ENCODE peak calls at places on chromosomes 5 and 9, in eight cellular contexts. One of them, this sample, is unnamed.

GRCh38 chr9:14119694-14120514 is 194.0 kb downstream of the NFIB start:
- DNase-seq in GM23248: peak; percentile 68
- DNase-seq in neuronal stem cell: no peak
- DNase-seq in MM.1S: no peak
- DNase-seq in fibroblast of lung: peak; percentile 65
- DNase-seq in neural progenitor cell: no peak
- DNase-seq in PC-3: peak; percentile 85
- DNase-seq in mammary epithelial cell: peak; percentile 80
- DNase-seq in this sample: peak; percentile 88

GRCh38 chr9:129656795-129657390 is 8.6 kb upstream of the PRRX2 start:
- DNase-seq in GM23248: peak; percentile 92
- DNase-seq in neuronal stem cell: no peak
- DNase-seq in MM.1S: no peak
- DNase-seq in fibroblast of lung: peak; percentile 55
- DNase-seq in neural progenitor cell: no peak
- DNase-seq in PC-3: peak; percentile 87
- DNase-seq in mammary epithelial cell: peak; percentile 66
- DNase-seq in this sample: peak; percentile 52

GRCh38 chr5:88653471-88653870 is 229.5 kb downstream of the MEF2C start:
- DNase-seq in GM23248: no peak
- DNase-seq in neuronal stem cell: no peak
- DNase-seq in MM.1S: no peak
- DNase-seq in fibroblast of lung: no peak
- DNase-seq in neural progenitor cell: no peak
- DNase-seq in PC-3: no peak
- DNase-seq in mammary epithelial cell: no peak
- DNase-seq in this sample: no peak

GRCh38 chr5:401216-402034 is 41.6 kb upstream of the EXOC3 start:
- DNase-seq in GM23248: no peak
- DNase-seq in neuronal stem cell: no peak
- DNase-seq in MM.1S: no peak
- DNase-seq in fibroblast of lung: no peak
- DNase-seq in neural progenitor cell: no peak
- DNase-seq in PC-3: no peak
- DNase-seq in mammary epithelial cell: no peak
- DNase-seq in this sample: no peak

GRCh38 chr9:16727452-16728127 is 142.9 kb downstream of the BNC2 start:
- DNase-seq in GM23248: peak; percentile 39
- DNase-seq in neuronal stem cell: no peak
- DNase-seq in MM.1S: peak; percentile 9
- DNase-seq in fibroblast of lung: peak; percentile 56
- DNase-seq in neural progenitor cell: no peak
- DNase-seq in PC-3: no peak
- DNase-seq in mammary epithelial cell: no peak
- DNase-seq in this sample: no peak

GRCh38 chr5:172901012-172901780 is 58.0 kb upstream of the RPL26L1 start:
- DNase-seq in GM23248: peak; percentile 76
- DNase-seq in neuronal stem cell: no peak
- DNase-seq in MM.1S: no peak
- DNase-seq in fibroblast of lung: peak; percentile 91
- DNase-seq in neural progenitor cell: no peak
- DNase-seq in PC-3: no peak
- DNase-seq in mammary epithelial cell: no peak
- DNase-seq in this sample: peak; percentile 98

GRCh38 chr5:31625394-31625793 is 13.5 kb upstream of the PDZD2 start:
- DNase-seq in GM23248: no peak
- DNase-seq in neuronal stem cell: no peak
- DNase-seq in MM.1S: no peak
- DNase-seq in fibroblast of lung: no peak
- DNase-seq in neural progenitor cell: no peak
- DNase-seq in PC-3: no peak
- DNase-seq in mammary epithelial cell: no peak
- DNase-seq in this sample: no peak

GRCh38 chr5:95808686-95809413 is 13.7 kb downstream of the GLRX start:
- DNase-seq in GM23248: peak; percentile 88
- DNase-seq in neuronal stem cell: no peak
- DNase-seq in MM.1S: peak; percentile 95
- DNase-seq in fibroblast of lung: peak; percentile 68
- DNase-seq in neural progenitor cell: no peak
- DNase-seq in PC-3: no peak
- DNase-seq in mammary epithelial cell: no peak
- DNase-seq in this sample: no peak

GRCh38 chr5:146753618-146754123 is 124.9 kb downstream of the PPP2R2B start:
- DNase-seq in GM23248: no peak
- DNase-seq in neuronal stem cell: no peak
- DNase-seq in MM.1S: no peak
- DNase-seq in fibroblast of lung: no peak
- DNase-seq in neural progenitor cell: no peak
- DNase-seq in PC-3: no peak
- DNase-seq in mammary epithelial cell: no peak
- DNase-seq in this sample: no peak

GRCh38 chr9:112112519-112112918 is 62.6 kb downstream of the SUSD1 start:
- DNase-seq in GM23248: peak; percentile 92
- DNase-seq in neuronal stem cell: no peak
- DNase-seq in MM.1S: no peak
- DNase-seq in fibroblast of lung: peak; percentile 65
- DNase-seq in neural progenitor cell: no peak
- DNase-seq in PC-3: peak; percentile 90
- DNase-seq in mammary epithelial cell: peak; percentile 94
- DNase-seq in this sample: peak; percentile 96

GRCh38 chr5:179128976-179129375 is 68.8 kb downstream of the ZNF354C start:
- DNase-seq in GM23248: no peak
- DNase-seq in neuronal stem cell: no peak
- DNase-seq in MM.1S: no peak
- DNase-seq in fibroblast of lung: no peak
- DNase-seq in neural progenitor cell: no peak
- DNase-seq in PC-3: no peak
- DNase-seq in mammary epithelial cell: no peak
- DNase-seq in this sample: no peak

GRCh38 chr9:104863180-104863883 is 64.6 kb downstream of the ABCA1 start:
- DNase-seq in GM23248: peak; percentile 94
- DNase-seq in neuronal stem cell: peak; percentile 64
- DNase-seq in MM.1S: peak; percentile 68
- DNase-seq in fibroblast of lung: peak; percentile 85
- DNase-seq in neural progenitor cell: peak; percentile 88
- DNase-seq in PC-3: peak; percentile 79
- DNase-seq in mammary epithelial cell: peak; percentile 69
- DNase-seq in this sample: peak; percentile 83
- H3K9ac ChIP-seq in GM23248: peak overlapping the region; percentile 32
- H3K9ac ChIP-seq in neuronal stem cell: no peak overlapping the region
- H3K9ac ChIP-seq in MM.1S: no peak overlapping the region
- H3K9ac ChIP-seq in fibroblast of lung: peak overlapping the region; percentile 18
- H3K9ac ChIP-seq in neural progenitor cell: no peak overlapping the region
- H3K9ac ChIP-seq in PC-3: no peak overlapping the region
- H3K9ac ChIP-seq in mammary epithelial cell: no peak overlapping the region
- H3K9ac ChIP-seq in this sample: peak overlapping the region; percentile 53

DNA sequence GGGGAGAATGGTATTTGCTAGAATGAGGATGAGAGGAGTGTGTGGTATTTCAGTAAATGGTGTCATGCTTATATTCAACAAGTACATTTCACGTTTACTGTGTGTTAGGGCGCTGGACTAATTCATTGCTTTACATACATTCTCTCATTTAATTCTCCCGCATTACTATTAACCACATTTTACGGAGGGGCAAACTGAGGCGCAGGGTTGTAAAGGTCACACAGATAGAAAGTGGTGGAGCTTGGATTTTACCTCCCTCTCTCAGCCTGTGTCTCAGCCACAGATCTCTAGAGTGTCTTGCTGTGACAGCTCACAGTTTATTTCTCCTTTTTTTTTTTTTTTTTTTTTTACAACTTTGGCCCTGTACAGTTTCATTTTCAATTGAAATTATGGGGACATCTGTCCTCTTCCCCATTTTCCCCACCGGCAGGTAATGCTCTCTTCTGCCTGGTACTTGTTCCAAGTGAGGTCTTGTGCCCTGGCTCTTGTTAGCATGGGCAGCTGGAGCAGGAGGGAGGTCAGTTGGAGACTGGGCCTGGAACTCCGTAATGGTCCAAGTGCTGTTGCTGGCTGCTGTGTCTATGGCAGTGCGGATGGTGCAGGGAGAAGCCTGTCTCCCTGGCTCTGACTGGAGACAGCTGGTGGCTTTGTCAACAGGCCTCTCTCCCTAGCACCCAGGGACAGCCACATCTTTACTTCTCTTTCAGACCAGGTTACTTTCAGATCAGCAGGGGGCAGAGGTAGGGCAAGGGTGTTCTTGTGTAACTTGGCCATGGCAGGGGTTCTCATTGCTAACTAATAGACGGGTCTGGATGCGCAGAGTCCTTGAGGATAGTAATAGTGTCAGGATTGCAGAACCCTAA is 20.5 kb upstream of the NDST1 start:
- DNase-seq in GM23248: peak; percentile 68
- DNase-seq in neuronal stem cell: no peak
- DNase-seq in MM.1S: peak; percentile 27
- DNase-seq in fibroblast of lung: peak; percentile 49
- DNase-seq in neural progenitor cell: no peak
- DNase-seq in PC-3: peak; percentile 44
- DNase-seq in mammary epithelial cell: peak; percentile 57
- DNase-seq in this sample: no peak
- H3K4me1 ChIP-seq in GM23248: peaks cover 54% of the 10 kb centered on the region
- H3K4me1 ChIP-seq in neuronal stem cell: peaks cover 30% of the 10 kb centered on the region
- H3K4me1 ChIP-seq in MM.1S: peaks cover 34% of the 10 kb centered on the region
- H3K4me1 ChIP-seq in fibroblast of lung: peaks cover 46% of the 10 kb centered on the region
- H3K4me1 ChIP-seq in neural progenitor cell: peaks cover 51% of the 10 kb centered on the region
- H3K4me1 ChIP-seq in PC-3: peaks cover 48% of the 10 kb centered on the region
- H3K4me1 ChIP-seq in mammary epithelial cell: peaks cover 59% of the 10 kb centered on the region
- H3K4me1 ChIP-seq in this sample: peaks cover 62% of the 10 kb centered on the region

DNA sequence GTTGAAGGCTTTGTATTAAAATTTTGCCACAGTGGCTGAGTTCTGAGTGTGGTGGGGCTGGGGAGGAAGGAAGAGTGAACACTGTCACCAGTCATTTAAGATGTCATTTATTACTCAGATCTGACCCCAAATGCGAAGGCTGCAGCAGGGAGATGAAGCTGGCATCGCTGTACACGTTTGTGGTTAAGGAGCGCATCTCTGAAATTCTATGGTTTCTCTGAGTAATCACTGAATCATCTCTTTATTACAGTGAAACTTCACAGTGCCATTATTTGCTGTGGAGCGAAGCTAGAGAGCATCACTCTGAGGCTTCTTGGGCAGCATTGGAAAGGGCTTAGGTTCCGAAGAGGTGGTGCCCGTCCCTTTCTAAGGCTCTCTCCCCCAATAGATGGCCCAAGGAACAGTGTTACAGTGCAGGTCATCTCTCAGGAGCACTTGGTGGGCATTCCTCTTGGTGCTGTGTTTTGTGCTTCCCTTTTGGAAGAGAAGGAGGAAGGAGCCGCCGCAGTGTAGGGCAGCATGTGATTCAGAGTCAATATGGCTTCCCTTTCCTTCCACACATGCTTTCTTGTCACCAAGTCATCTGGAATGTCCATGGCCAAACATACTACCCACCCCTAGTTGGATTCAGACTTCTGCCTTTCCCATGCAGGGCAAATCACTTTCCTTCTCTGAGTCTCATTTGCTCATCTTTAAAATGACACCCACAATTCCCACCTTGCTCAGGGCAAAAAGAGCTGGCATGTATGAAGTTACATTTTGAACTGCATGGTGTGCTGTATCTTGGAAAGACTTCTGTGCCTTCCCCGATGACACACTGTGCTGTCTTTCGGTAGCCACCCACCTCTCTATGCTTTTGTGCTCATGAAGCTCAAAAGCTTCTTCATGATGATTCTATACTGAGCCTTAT is 9.3 kb upstream of the TEX48 start:
- DNase-seq in GM23248: peak; percentile 95
- DNase-seq in neuronal stem cell: no peak
- DNase-seq in MM.1S: no peak
- DNase-seq in fibroblast of lung: peak; percentile 75
- DNase-seq in neural progenitor cell: no peak
- DNase-seq in PC-3: peak; percentile 96
- DNase-seq in mammary epithelial cell: peak; percentile 95
- DNase-seq in this sample: peak; percentile 93
- H3K4me3 ChIP-seq in GM23248: peak overlapping the region; percentile 51
- H3K4me3 ChIP-seq in neuronal stem cell: no peak overlapping the region
- H3K4me3 ChIP-seq in MM.1S: no peak overlapping the region
- H3K4me3 ChIP-seq in fibroblast of lung: no peak overlapping the region
- H3K4me3 ChIP-seq in neural progenitor cell: no peak overlapping the region
- H3K4me3 ChIP-seq in PC-3: no peak overlapping the region
- H3K4me3 ChIP-seq in mammary epithelial cell: no peak overlapping the region
- H3K4me3 ChIP-seq in this sample: peak overlapping the region; percentile 31

GRCh38 chr9:120878188-120879130 is 1.5 kb upstream of the PHF19 start:
- DNase-seq in GM23248: no peak
- DNase-seq in neuronal stem cell: no peak
- DNase-seq in MM.1S: no peak
- DNase-seq in fibroblast of lung: no peak
- DNase-seq in neural progenitor cell: no peak
- DNase-seq in PC-3: no peak
- DNase-seq in mammary epithelial cell: no peak
- DNase-seq in this sample: no peak
- H3K9ac ChIP-seq in GM23248: peak overlapping the region; percentile 63
- H3K9ac ChIP-seq in neuronal stem cell: no peak overlapping the region
- H3K9ac ChIP-seq in MM.1S: peak overlapping the region; percentile 98
- H3K9ac ChIP-seq in fibroblast of lung: no peak overlapping the region
- H3K9ac ChIP-seq in neural progenitor cell: no peak overlapping the region
- H3K9ac ChIP-seq in PC-3: no peak overlapping the region
- H3K9ac ChIP-seq in mammary epithelial cell: no peak overlapping the region
- H3K9ac ChIP-seq in this sample: no peak overlapping the region

GRCh38 chr5:139676951-139677367 is 28.8 kb downstream of the CXXC5 start:
- DNase-seq in GM23248: no peak
- DNase-seq in neuronal stem cell: no peak
- DNase-seq in MM.1S: no peak
- DNase-seq in fibroblast of lung: no peak
- DNase-seq in neural progenitor cell: peak; percentile 84
- DNase-seq in PC-3: no peak
- DNase-seq in mammary epithelial cell: no peak
- DNase-seq in this sample: no peak

GRCh38 chr5:139676406-139676805 is 28.3 kb downstream of the CXXC5 start:
- DNase-seq in GM23248: no peak
- DNase-seq in neuronal stem cell: no peak
- DNase-seq in MM.1S: no peak
- DNase-seq in fibroblast of lung: no peak
- DNase-seq in neural progenitor cell: no peak
- DNase-seq in PC-3: no peak
- DNase-seq in mammary epithelial cell: no peak
- DNase-seq in this sample: no peak

GRCh38 chr5:139678751-139679750 is 30.9 kb downstream of the CXXC5 start:
- DNase-seq in GM23248: peak; percentile 82
- DNase-seq in neuronal stem cell: no peak
- DNase-seq in MM.1S: no peak
- DNase-seq in fibroblast of lung: no peak
- DNase-seq in neural progenitor cell: no peak
- DNase-seq in PC-3: no peak
- DNase-seq in mammary epithelial cell: no peak
- DNase-seq in this sample: peak; percentile 67

GRCh38 chr5:139677404-139678282 is 29.5 kb downstream of the CXXC5 start:
- DNase-seq in GM23248: no peak
- DNase-seq in neuronal stem cell: no peak
- DNase-seq in MM.1S: no peak
- DNase-seq in fibroblast of lung: no peak
- DNase-seq in neural progenitor cell: peak; percentile 85
- DNase-seq in PC-3: no peak
- DNase-seq in mammary epithelial cell: no peak
- DNase-seq in this sample: no peak

GRCh38 chr5:139678283-139678613 is 30.1 kb downstream of the CXXC5 start:
- DNase-seq in GM23248: no peak
- DNase-seq in neuronal stem cell: no peak
- DNase-seq in MM.1S: no peak
- DNase-seq in fibroblast of lung: no peak
- DNase-seq in neural progenitor cell: no peak
- DNase-seq in PC-3: no peak
- DNase-seq in mammary epithelial cell: no peak
- DNase-seq in this sample: no peak
- H3K4me1 ChIP-seq in GM23248: peaks cover 32% of the 10 kb centered on the region
- H3K4me1 ChIP-seq in neuronal stem cell: peaks cover 23% of the 10 kb centered on the region
- H3K4me1 ChIP-seq in MM.1S: no peaks in the 10 kb centered on the region
- H3K4me1 ChIP-seq in fibroblast of lung: peaks cover 6% of the 10 kb centered on the region
- H3K4me1 ChIP-seq in neural progenitor cell: peaks cover 33% of the 10 kb centered on the region
- H3K4me1 ChIP-seq in PC-3: no peaks in the 10 kb centered on the region
- H3K4me1 ChIP-seq in mammary epithelial cell: peaks cover 7% of the 10 kb centered on the region
- H3K4me1 ChIP-seq in this sample: peaks cover 51% of the 10 kb centered on the region